ENCODE peak calls at places on chromosomes 1 and 21, in five cellular contexts. H is tibial artery, C is H9, L is stomach, Q is lower lobe of right lung. B is an unnamed sample.
A peak's percentile ranks its signal among the peaks of the same experiment; 100 is the strongest.

GRCh38 chr1:183470147-183470960 is 1.9 kb upstream of the SMG7 start:
- DNase-seq in H (peak; percentile 84), C (peak; percentile 79), L (peak; percentile 86), Q (peak; percentile 90), B (peak; percentile 91)

GRCh38 chr1:61080408-61081134 is 1.8 kb upstream of the NFIA start:
- DNase-seq in H (no peak), C (no peak), L (no peak), Q (no peak), B (no peak)

GRCh38 chr1:109274533-109275476 is 8.1 kb downstream of the PSRC1 start:
- DNase-seq in H (peak; percentile 61), C (no peak), L (peak; percentile 74), Q (peak; percentile 84), B (peak; percentile 68)

GRCh38 chr1:60052634-60053033 is 20.9 kb downstream of the C1orf87 start:
- DNase-seq in H (no peak), C (no peak), L (no peak), Q (no peak), B (no peak)

GRCh38 chr1:65825736-65826135 is 33.0 kb downstream of the PDE4B start:
- DNase-seq in H (no peak), C (no peak), L (no peak), Q (no peak), B (no peak)

GRCh38 chr1:110208916-110209650 is 1.0 kb upstream of the KCNC4 start:
- DNase-seq in H (no peak), C (no peak), L (no peak), Q (no peak), B (no peak)

GRCh38 chr1:168092566-168093355 is 44.0 kb downstream of the GPR161 start:
- DNase-seq in H (no peak), C (peak; percentile 52), L (no peak), Q (no peak), B (peak; percentile 54)

GRCh38 chr21:46161800-46162592 is 6.6 kb upstream of the FTCD start:
- DNase-seq in H (peak; percentile 5), C (no peak), L (no peak), Q (no peak), B (no peak)

GRCh38 chr1:88979749-88980116 is 12.7 kb downstream of the KYAT3 start:
- DNase-seq in H (no peak), C (no peak), L (no peak), Q (no peak), B (no peak)

GRCh38 chr1:170296642-170297041 is 150.9 kb downstream of the NTMT2 start:
- DNase-seq in H (no peak), C (no peak), L (no peak), Q (no peak), B (no peak)

GRCh38 chr1:59908084-59908483 is 18.5 kb downstream of the CYP2J2 start:
- DNase-seq in H (no peak), C (no peak), L (no peak), Q (no peak), B (no peak)

GRCh38 chr1:90475623-90476022 is 241.5 kb downstream of the BARHL2 start:
- DNase-seq in H (no peak), C (no peak), L (no peak), Q (no peak), B (no peak)

GRCh38 chr1:1510912-1511532 is 940 bp upstream of the ATAD3A start:
- DNase-seq in H (no peak), C (peak; percentile 77), L (no peak), Q (no peak), B (no peak)

GRCh38 chr1:152954436-152954835 is 7.4 kb downstream of the SPRR5 start:
- DNase-seq in H (no peak), C (no peak), L (no peak), Q (no peak), B (no peak)

GRCh38 chr1:237677979-237678378 is 212.7 kb downstream of the ZP4 start:
- DNase-seq in H (no peak), C (no peak), L (no peak), Q (no peak), B (no peak)

GRCh38 chr1:187685338-187685737 is 856.6 kb downstream of the PLA2G4A start:
- DNase-seq in H (no peak), C (no peak), L (no peak), Q (no peak), B (no peak)

GRCh38 chr1:172980456-172980855 is 70.3 kb downstream of the TNFSF18 start:
- DNase-seq in H (no peak), C (no peak), L (no peak), Q (no peak), B (no peak)
- TF ChIP-seq CTCF in H (no peak), C (no peak), L (no peak), Q (no peak), B (no peak)

GRCh38 chr1:192610114-192610958 is 25.6 kb upstream of the RGS13 start:
- DNase-seq in H (no peak), C (no peak), L (no peak), Q (no peak), B (no peak)
- TF ChIP-seq CTCF in H (peak; percentile 52), C (peak; percentile 76), L (no peak), Q (peak; percentile 60), B (peak; percentile 54)

DNA sequence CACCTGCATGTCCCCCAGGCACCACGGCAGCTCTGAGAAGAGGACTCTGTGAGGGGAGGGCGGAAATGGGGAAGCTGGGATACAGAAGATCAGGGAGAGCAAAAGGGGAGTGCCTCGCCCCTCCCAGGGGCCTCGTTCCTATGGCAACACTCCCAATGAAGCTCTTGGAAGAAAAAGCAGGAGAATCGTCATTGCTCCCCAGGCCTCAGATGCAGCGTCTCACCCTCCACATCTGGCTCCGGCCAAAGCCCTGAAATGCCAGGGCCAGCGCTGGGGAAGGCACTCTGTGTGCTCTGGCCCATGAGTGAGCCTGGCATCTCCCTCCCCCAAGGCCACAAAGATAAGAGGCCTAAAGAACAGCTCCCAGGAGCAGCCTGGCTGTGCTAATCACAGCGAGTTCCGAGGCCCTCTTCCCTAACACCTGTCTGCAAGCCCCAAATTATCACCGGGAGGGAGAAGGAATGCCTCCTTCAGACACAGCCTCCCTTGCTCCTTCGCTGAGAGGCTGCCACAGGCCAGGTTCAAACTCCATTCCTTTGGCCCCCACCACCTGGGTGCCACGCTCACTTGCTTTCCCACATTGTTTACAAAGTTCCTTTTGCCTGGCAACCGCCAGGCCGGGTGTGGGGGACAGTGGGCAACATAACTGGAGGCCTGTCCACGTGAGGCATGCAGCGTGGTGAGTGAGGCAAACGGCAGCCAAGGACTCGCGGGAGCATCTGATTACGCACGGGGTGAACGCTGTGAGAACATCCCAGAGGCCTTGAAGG is 27.8 kb downstream of the ECE1 start:
- DNase-seq in H (peak; percentile 90), C (peak; percentile 47), L (peak; percentile 65), Q (no peak), B (peak; percentile 94)
- TF ChIP-seq CTCF in H (no peak), C (no peak), L (no peak), Q (no peak), B (no peak)

GRCh38 chr1:180154325-180155201 is at the start of gene QSOX1:
- DNase-seq in H (peak; percentile 87), C (peak; percentile 90), L (peak; percentile 92), Q (peak; percentile 94), B (peak; percentile 91)
- TF ChIP-seq CTCF in H (peak; percentile 12), C (peak; percentile 26), L (no peak), Q (peak; percentile 18), B (peak; percentile 44)

DNA sequence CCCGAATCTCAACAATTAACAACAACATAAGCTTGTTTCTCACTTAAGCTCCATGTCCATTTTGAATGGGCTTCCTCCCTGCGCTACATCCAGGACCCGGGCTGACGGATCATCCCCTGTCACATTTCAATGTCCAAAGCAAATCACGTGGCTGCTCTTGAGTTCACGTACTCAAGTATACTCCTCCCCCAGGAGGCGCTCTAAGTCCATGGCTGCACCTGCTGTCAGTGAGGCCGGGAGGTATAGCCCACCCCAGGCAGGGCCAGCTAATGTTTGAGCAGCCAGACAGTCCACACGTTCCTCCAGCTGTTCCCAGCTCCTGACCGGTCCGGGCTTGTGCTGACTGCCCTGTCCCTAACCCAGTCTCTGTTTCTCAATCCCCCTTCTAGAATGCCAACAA is 220.8 kb downstream of the SLC35F3 start:
- DNase-seq in H (no peak), C (peak; percentile 91), L (no peak), Q (no peak), B (no peak)
- TF ChIP-seq CTCF in H (no peak), C (peak; percentile 88), L (no peak), Q (no peak), B (no peak)

GRCh38 chr1:48870596-48870995 is 93.9 kb upstream of the BEND5 start:
- DNase-seq in H (no peak), C (no peak), L (no peak), Q (no peak), B (no peak)
- TF ChIP-seq CTCF in H (peak; percentile 12), C (peak; percentile 76), L (no peak), Q (peak; percentile 47), B (peak; percentile 52)